ENCODE peak calls at places on chromosomes 7 and 10, in five cellular contexts. One of them, this sample, is unnamed. For H3K9me3, the result is how much of the 10 kb centered on the place peaks cover.

GRCh38 chr7:26117142-26117807 is 34.7 kb upstream of the NFE2L3 start:
- DNase-seq in heart right ventricle: no peak
- DNase-seq in CD8-positive, alpha-beta memory T cell: no peak
- DNase-seq in AG04450: no peak
- DNase-seq in GM23248: no peak
- DNase-seq in this sample: no peak

GRCh38 chr10:123577921-123578461 is 88.2 kb upstream of the GPR26 start:
- DNase-seq in GM23248: no peak
- DNase-seq in heart right ventricle: no peak
- DNase-seq in AG04450: no peak
- DNase-seq in CD8-positive, alpha-beta memory T cell: no peak
- DNase-seq in this sample: no peak

GRCh38 chr7:152145853-152146466 is 120.5 kb downstream of the GALNT11 start:
- DNase-seq in heart right ventricle: no peak
- DNase-seq in GM23248: peak
- DNase-seq in AG04450: peak
- DNase-seq in CD8-positive, alpha-beta memory T cell: peak
- DNase-seq in this sample: no peak

GRCh38 chr7:20064181-20064970 is 152.8 kb downstream of the MACC1 start:
- DNase-seq in CD8-positive, alpha-beta memory T cell: no peak
- DNase-seq in AG04450: no peak
- DNase-seq in GM23248: peak
- DNase-seq in heart right ventricle: no peak
- DNase-seq in this sample: no peak

GRCh38 chr7:50533849-50534248 is 31.4 kb downstream of the DDC start:
- DNase-seq in heart right ventricle: no peak
- DNase-seq in GM23248: no peak
- DNase-seq in CD8-positive, alpha-beta memory T cell: no peak
- DNase-seq in AG04450: no peak
- DNase-seq in this sample: no peak

GRCh38 chr10:55203874-55204273 is 402.8 kb upstream of the PCDH15 start:
- DNase-seq in CD8-positive, alpha-beta memory T cell: no peak
- DNase-seq in GM23248: no peak
- DNase-seq in AG04450: no peak
- DNase-seq in heart right ventricle: no peak
- DNase-seq in this sample: no peak

GRCh38 chr7:117113871-117114270 is 160.6 kb downstream of the ST7 start:
- DNase-seq in CD8-positive, alpha-beta memory T cell: no peak
- DNase-seq in heart right ventricle: no peak
- DNase-seq in GM23248: no peak
- DNase-seq in AG04450: no peak
- DNase-seq in this sample: no peak

GRCh38 chr7:133910761-133911160 is 216.4 kb upstream of the LRGUK start:
- DNase-seq in heart right ventricle: no peak
- DNase-seq in AG04450: no peak
- DNase-seq in GM23248: no peak
- DNase-seq in CD8-positive, alpha-beta memory T cell: no peak
- DNase-seq in this sample: no peak

GRCh38 chr10:44576715-44577191 is 191.9 kb upstream of the CXCL12 start:
- DNase-seq in CD8-positive, alpha-beta memory T cell: no peak
- DNase-seq in heart right ventricle: peak
- DNase-seq in AG04450: no peak
- DNase-seq in GM23248: peak
- DNase-seq in this sample: no peak

GRCh38 chr10:98483658-98484057 is 36.9 kb upstream of the HPS1 start:
- DNase-seq in CD8-positive, alpha-beta memory T cell: no peak
- DNase-seq in heart right ventricle: no peak
- DNase-seq in GM23248: no peak
- DNase-seq in AG04450: no peak
- DNase-seq in this sample: no peak

GRCh38 chr7:121608785-121609184 is 212.7 kb upstream of the FAM3C start:
- DNase-seq in GM23248: no peak
- DNase-seq in CD8-positive, alpha-beta memory T cell: no peak
- DNase-seq in heart right ventricle: no peak
- DNase-seq in AG04450: no peak
- DNase-seq in this sample: no peak

GRCh38 chr7:75951506-75951905 is 36.6 kb downstream of the POR start:
- DNase-seq in CD8-positive, alpha-beta memory T cell: no peak
- DNase-seq in heart right ventricle: no peak
- DNase-seq in AG04450: peak
- DNase-seq in GM23248: peak
- DNase-seq in this sample: peak

GRCh38 chr10:121154846-121155245 is 303.7 kb downstream of the WDR11 start:
- DNase-seq in heart right ventricle: no peak
- DNase-seq in AG04450: no peak
- DNase-seq in CD8-positive, alpha-beta memory T cell: no peak
- DNase-seq in GM23248: no peak
- DNase-seq in this sample: no peak

GRCh38 chr7:131359136-131359776 is 31.6 kb downstream of the MKLN1 start:
- DNase-seq in heart right ventricle: no peak
- DNase-seq in AG04450: no peak
- DNase-seq in CD8-positive, alpha-beta memory T cell: no peak
- DNase-seq in GM23248: no peak
- DNase-seq in this sample: no peak

GRCh38 chr10:122240401-122240800 is 30.7 kb upstream of the BTBD16 start:
- DNase-seq in GM23248: no peak
- DNase-seq in AG04450: no peak
- DNase-seq in heart right ventricle: no peak
- DNase-seq in CD8-positive, alpha-beta memory T cell: no peak
- DNase-seq in this sample: no peak

GRCh38 chr7:26040085-26040484 is 111.9 kb upstream of the NFE2L3 start:
- DNase-seq in heart right ventricle: no peak
- DNase-seq in AG04450: no peak
- DNase-seq in GM23248: no peak
- DNase-seq in CD8-positive, alpha-beta memory T cell: no peak
- DNase-seq in this sample: no peak

GRCh38 chr7:25952277-25953057 is 199.5 kb upstream of the NFE2L3 start:
- DNase-seq in heart right ventricle: no peak
- DNase-seq in AG04450: no peak
- DNase-seq in CD8-positive, alpha-beta memory T cell: no peak
- DNase-seq in GM23248: no peak
- DNase-seq in this sample: no peak

GRCh38 chr7:74197449-74198108 is 12.2 kb upstream of the LAT2 start:
- DNase-seq in GM23248: no peak
- DNase-seq in CD8-positive, alpha-beta memory T cell: no peak
- DNase-seq in AG04450: no peak
- DNase-seq in heart right ventricle: no peak
- DNase-seq in this sample: no peak

GRCh38 chr7:26636808-26637207 is 227.6 kb downstream of the SKAP2 start:
- DNase-seq in GM23248: no peak
- DNase-seq in CD8-positive, alpha-beta memory T cell: no peak
- DNase-seq in AG04450: no peak
- DNase-seq in heart right ventricle: no peak
- DNase-seq in this sample: no peak

GRCh38 chr10:77159538-77160110 is 478.0 kb downstream of the KCNMA1 start:
- DNase-seq in GM23248: peak
- DNase-seq in AG04450: no peak
- DNase-seq in heart right ventricle: no peak
- DNase-seq in CD8-positive, alpha-beta memory T cell: no peak
- DNase-seq in this sample: no peak

GRCh38 chr7:20578257-20578771 is 37.2 kb upstream of the ABCB5 start:
- DNase-seq in heart right ventricle: no peak
- DNase-seq in CD8-positive, alpha-beta memory T cell: no peak
- DNase-seq in GM23248: no peak
- DNase-seq in AG04450: no peak
- DNase-seq in this sample: no peak

GRCh38 chr10:45239642-45240041 is 75.8 kb downstream of the OR13A1 start:
- DNase-seq in heart right ventricle: no peak
- DNase-seq in AG04450: no peak
- DNase-seq in GM23248: peak
- DNase-seq in CD8-positive, alpha-beta memory T cell: no peak
- DNase-seq in this sample: no peak

GRCh38 chr7:55308186-55308929 is 56.8 kb upstream of the LANCL2 start:
- DNase-seq in GM23248: peak
- DNase-seq in CD8-positive, alpha-beta memory T cell: no peak
- DNase-seq in heart right ventricle: peak
- DNase-seq in AG04450: no peak
- DNase-seq in this sample: no peak
- H3K27ac ChIP-seq in GM23248: peak
- H3K27ac ChIP-seq in CD8-positive, alpha-beta memory T cell: peak
- H3K27ac ChIP-seq in heart right ventricle: no peak
- H3K27ac ChIP-seq in AG04450: no peak
- H3K27ac ChIP-seq in this sample: no peak

GRCh38 chr7:68917041-68917651 is 681.1 kb upstream of the AUTS2 start:
- DNase-seq in GM23248: no peak
- DNase-seq in heart right ventricle: no peak
- DNase-seq in AG04450: no peak
- DNase-seq in CD8-positive, alpha-beta memory T cell: no peak
- DNase-seq in this sample: no peak
- H3K9me3 ChIP-seq in GM23248: under half
- H3K9me3 ChIP-seq in heart right ventricle: under half
- H3K9me3 ChIP-seq in AG04450: under half
- H3K9me3 ChIP-seq in CD8-positive, alpha-beta memory T cell: under half
- H3K9me3 ChIP-seq in this sample: under half

GRCh38 chr7:30657131-30657530 is 25.1 kb downstream of the CRHR2 start:
- DNase-seq in heart right ventricle: no peak
- DNase-seq in AG04450: no peak
- DNase-seq in GM23248: no peak
- DNase-seq in CD8-positive, alpha-beta memory T cell: no peak
- DNase-seq in this sample: no peak
- H3K27ac ChIP-seq in heart right ventricle: no peak
- H3K27ac ChIP-seq in AG04450: no peak
- H3K27ac ChIP-seq in GM23248: no peak
- H3K27ac ChIP-seq in CD8-positive, alpha-beta memory T cell: no peak
- H3K27ac ChIP-seq in this sample: no peak

DNA sequence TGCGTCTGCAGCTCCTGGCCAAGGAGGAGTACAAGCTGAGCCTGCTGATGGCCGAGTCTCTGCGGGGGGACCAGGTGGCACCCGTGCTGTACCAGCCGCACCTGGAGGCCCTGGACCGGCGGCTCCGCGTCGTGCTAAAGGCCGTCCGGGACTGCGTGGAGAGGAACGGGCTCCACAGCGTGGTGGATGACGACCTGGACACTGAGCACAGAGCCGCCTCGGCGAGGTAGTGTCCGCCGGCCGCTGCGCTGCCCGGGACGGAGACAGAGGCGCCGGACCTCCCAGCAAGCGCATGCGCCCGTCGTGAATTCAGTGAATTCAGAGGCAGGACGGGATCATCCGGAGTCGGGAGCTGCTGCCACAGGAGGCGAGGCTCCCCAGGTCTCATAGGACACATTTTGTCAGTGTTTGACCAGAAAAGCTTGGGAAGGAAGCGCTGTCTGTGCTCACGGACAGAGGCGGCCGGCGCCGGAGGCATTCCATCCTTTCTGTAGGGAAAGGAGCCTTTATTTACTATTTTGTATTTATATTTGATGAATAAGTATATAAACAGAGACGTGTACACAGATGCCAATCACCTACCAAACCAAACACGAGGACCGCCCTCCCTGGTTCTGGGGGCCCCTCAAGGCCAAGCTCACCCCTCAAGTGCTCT is 30.1 kb upstream of the FOXL3 start:
- DNase-seq in GM23248: no peak
- DNase-seq in heart right ventricle: no peak
- DNase-seq in AG04450: no peak
- DNase-seq in CD8-positive, alpha-beta memory T cell: no peak
- DNase-seq in this sample: no peak
- H3K9me3 ChIP-seq in GM23248: under half
- H3K9me3 ChIP-seq in heart right ventricle: under half
- H3K9me3 ChIP-seq in AG04450: half or more
- H3K9me3 ChIP-seq in CD8-positive, alpha-beta memory T cell: under half
- H3K9me3 ChIP-seq in this sample: under half

DNA sequence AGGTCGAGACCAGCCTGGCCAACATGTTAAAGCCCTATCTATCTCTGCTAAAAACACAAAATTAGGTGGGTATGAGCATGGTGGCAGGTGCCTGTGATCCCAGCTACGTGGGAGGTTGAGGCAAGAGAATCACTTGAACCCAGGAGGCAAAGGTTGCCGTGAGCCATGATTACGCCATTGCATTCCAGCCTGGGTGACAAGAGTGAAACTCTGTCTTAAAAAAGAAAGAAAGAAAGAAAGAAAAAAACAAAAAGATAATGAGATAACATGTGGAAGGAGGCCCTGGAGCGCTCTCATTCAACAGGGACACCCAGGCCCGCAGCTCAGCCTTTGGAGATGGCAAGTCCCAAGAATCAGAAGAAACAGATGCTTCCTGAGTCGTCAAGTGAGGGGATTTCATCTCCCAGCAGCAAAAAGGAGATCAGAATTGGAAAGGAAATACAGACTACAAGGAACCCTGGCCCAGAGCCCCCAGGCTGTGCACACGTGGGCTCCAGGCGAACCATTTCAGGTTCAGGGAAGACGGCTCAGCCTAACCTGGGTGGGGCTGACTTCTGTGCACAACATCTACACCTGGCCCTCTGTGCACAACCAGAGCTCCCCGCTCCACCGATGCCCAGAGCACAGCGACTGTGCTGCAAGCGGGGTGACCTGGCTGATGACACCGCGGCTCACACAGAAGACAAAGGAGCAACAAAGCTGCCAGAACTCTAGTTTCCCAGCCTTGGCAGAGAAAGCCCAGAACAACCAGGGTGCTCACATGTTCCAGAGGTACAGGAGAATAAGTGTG is 33.2 kb downstream of the GNA12 start:
- DNase-seq in heart right ventricle: no peak
- DNase-seq in GM23248: no peak
- DNase-seq in CD8-positive, alpha-beta memory T cell: no peak
- DNase-seq in AG04450: no peak
- DNase-seq in this sample: no peak
- H3K27ac ChIP-seq in heart right ventricle: peak
- H3K27ac ChIP-seq in GM23248: peak
- H3K27ac ChIP-seq in CD8-positive, alpha-beta memory T cell: no peak
- H3K27ac ChIP-seq in AG04450: peak
- H3K27ac ChIP-seq in this sample: peak

GRCh38 chr10:25388862-25389206 is 214.0 kb downstream of the GPR158 start:
- DNase-seq in AG04450: no peak
- DNase-seq in heart right ventricle: no peak
- DNase-seq in GM23248: no peak
- DNase-seq in CD8-positive, alpha-beta memory T cell: no peak
- DNase-seq in this sample: no peak
- H3K9me3 ChIP-seq in AG04450: under half
- H3K9me3 ChIP-seq in heart right ventricle: under half
- H3K9me3 ChIP-seq in GM23248: under half
- H3K9me3 ChIP-seq in CD8-positive, alpha-beta memory T cell: under half
- H3K9me3 ChIP-seq in this sample: under half

This sample was measured in right atrium auricular region.